ENCODE peak calls at places on chromosomes 4 and X, in eight cellular contexts. O is mesendoderm; U is NK-92 treated with Interleukin-12 subunit alpha and Interleukin-12 subunit beta, amount 100 ng/mL, for 24 hours; T is HT-29; F is RPMI7951; X is ELR; R is T-helper 2 cell; D is CD8-positive, alpha-beta memory T cell. N is an unnamed sample.

GRCh38 chrX:9312922-9313867 is 151.7 kb upstream of the TBL1X start:
- DNase-seq in D (peak; percentile 51), R (peak; percentile 49), F (peak; percentile 8), U (peak; percentile 7), O (peak; percentile 38), T (peak; percentile 64), X (peak; percentile 27), N (no peak)

GRCh38 chrX:115031989-115032388 is 14.6 kb upstream of the IL13RA2 start:
- DNase-seq in D (no peak), T (no peak), X (no peak), R (no peak), U (no peak), O (no peak), F (no peak), N (no peak)

GRCh38 chr4:77931452-77932135 is 69.0 kb downstream of the MRPL1 start:
- DNase-seq in U (no peak), R (no peak), F (peak; percentile 67), O (no peak), D (no peak), T (no peak), X (peak; percentile 93), N (no peak)

GRCh38 chr4:107751670-107752069 is 31.6 kb upstream of the PAPSS1 start:
- DNase-seq in X (no peak), T (no peak), U (no peak), F (no peak), O (no peak), D (no peak), R (no peak), N (no peak)

GRCh38 chr4:10079951-10080873 is 36.4 kb downstream of the WDR1 start:
- DNase-seq in F (no peak), T (no peak), O (no peak), U (no peak), D (no peak), X (no peak), R (no peak), N (no peak)

GRCh38 chr4:117134386-117134785 is 49.0 kb upstream of the TRAM1L1 start:
- DNase-seq in D (no peak), R (no peak), X (peak; percentile 71), F (peak; percentile 77), T (peak; percentile 43), O (peak; percentile 91), U (no peak), N (no peak)

GRCh38 chr4:118351851-118352827 is 664 bp downstream of the PRSS12 start:
- DNase-seq in R (no peak), X (peak; percentile 54), T (no peak), O (peak; percentile 72), U (no peak), D (no peak), F (peak; percentile 11), N (no peak)

GRCh38 chr4:65917486-65917885 is 247.2 kb upstream of the EPHA5 start:
- DNase-seq in F (peak; percentile 66), T (no peak), X (peak; percentile 50), D (no peak), O (no peak), R (no peak), U (no peak), N (no peak)

GRCh38 chrX:118534716-118535493 is 39.3 kb downstream of the DOCK11 start:
- DNase-seq in O (peak; percentile 78), X (no peak), D (no peak), T (no peak), F (no peak), R (no peak), U (no peak), N (no peak)

GRCh38 chr4:39528056-39528465 is 822 bp upstream of the UGDH start:
- DNase-seq in U (no peak), O (no peak), F (peak; percentile 88), T (no peak), X (peak; percentile 92), D (no peak), R (no peak), N (no peak)

GRCh38 chrX:74420194-74421035 is 878 bp upstream of the SLC16A2 start:
- DNase-seq in R (no peak), T (no peak), X (peak; percentile 70), F (peak; percentile 75), D (peak; percentile 2), U (no peak), O (peak; percentile 85), N (no peak)

GRCh38 chr4:112279025-112279881 is 6.5 kb downstream of the TIFA start:
- DNase-seq in O (no peak), U (no peak), F (no peak), X (no peak), T (no peak), R (no peak), D (no peak), N (no peak)

GRCh38 chr4:45363931-45364330 is 637.6 kb upstream of the GNPDA2 start:
- DNase-seq in D (no peak), T (no peak), X (no peak), R (no peak), F (no peak), O (no peak), U (no peak), N (no peak)

GRCh38 chr4:186606593-186606992 is 51.2 kb upstream of the MTNR1A start:
- DNase-seq in O (peak; percentile 77), D (no peak), T (no peak), X (peak; percentile 77), F (peak; percentile 88), U (no peak), R (no peak), N (no peak)

GRCh38 chrX:112688242-112688641 is 8.5 kb upstream of the LHFPL1 start:
- DNase-seq in R (no peak), F (no peak), T (no peak), X (no peak), O (no peak), U (no peak), D (no peak), N (no peak)

GRCh38 chr4:74308215-74308614 is at the start of gene EPGN:
- DNase-seq in D (no peak), O (no peak), R (no peak), F (no peak), U (no peak), T (no peak), X (no peak), N (no peak)

GRCh38 chr4:105092768-105093167 is 53.9 kb upstream of the TET2 start:
- DNase-seq in U (no peak), R (no peak), T (no peak), F (peak; percentile 51), X (peak; percentile 28), O (no peak), D (no peak), N (no peak)

GRCh38 chrX:39903343-39903742 is 194.4 kb downstream of the BCOR start:
- DNase-seq in X (peak; percentile 46), F (peak; percentile 56), U (no peak), O (no peak), D (no peak), T (no peak), R (no peak), N (no peak)

GRCh38 chr4:103075894-103076776 is at the start of gene SLC9B2:
- DNase-seq in F (peak; percentile 66), X (peak; percentile 71), T (peak; percentile 41), O (peak; percentile 76), U (peak; percentile 68), R (peak; percentile 65), D (peak; percentile 73), N (peak; percentile 35)

GRCh38 chr4:98468744-98469143 is 189.7 kb downstream of the TSPAN5 start:
- DNase-seq in O (no peak), R (no peak), U (no peak), D (no peak), F (peak; percentile 74), X (peak; percentile 37), T (no peak), N (no peak)

GRCh38 chrX:78693547-78693946 is 34.4 kb upstream of the RTL3 start:
- DNase-seq in D (no peak), T (no peak), O (no peak), R (no peak), X (no peak), U (no peak), F (peak; percentile 22), N (no peak)

GRCh38 chr4:147777456-147778091 is 45.7 kb downstream of the ARHGAP10 start:
- DNase-seq in U (no peak), T (peak; percentile 10), O (peak; percentile 76), X (peak; percentile 73), D (no peak), F (peak; percentile 54), R (no peak), N (no peak)

N was measured in GF-D8.